ENCODE peak calls at places on chromosomes 16 and 17, in seven cellular contexts. P is epithelial cell of proximal tubule, I is transverse colon, O is fibroblast of the aortic adventitia, X is AG09309, H is skeletal muscle cell, W is DMS153. Z is an unnamed sample.

GRCh38 chr17:40514013-40514875 is 12.8 kb upstream of the TNS4 start:
- DNase-seq in O (no peak), X (no peak), H (no peak), I (no peak), P (no peak), W (no peak), Z (no peak)

GRCh38 chr16:82990155-82990554 is 363.4 kb downstream of the CDH13 start:
- DNase-seq in W (no peak), H (peak), P (no peak), O (peak), X (peak), I (no peak), Z (no peak)

GRCh38 chr17:39846205-39846604 is 17.9 kb downstream of the IKZF3 start:
- DNase-seq in H (no peak), O (no peak), I (no peak), P (no peak), W (no peak), X (no peak), Z (no peak)

GRCh38 chr17:61075988-61076387 is 323.7 kb upstream of the TBX2 start:
- DNase-seq in I (no peak), H (no peak), O (no peak), W (no peak), P (no peak), X (no peak), Z (no peak)

GRCh38 chr17:28737770-28738679 is 5.8 kb upstream of the TRAF4 start:
- DNase-seq in O (no peak), I (peak), P (no peak), H (no peak), W (no peak), X (no peak), Z (no peak)

GRCh38 chr16:2934450-2934849 is 22.7 kb downstream of the FLYWCH1 start:
- DNase-seq in H (no peak), P (no peak), X (no peak), O (no peak), W (no peak), I (no peak), Z (no peak)

GRCh38 chr17:29390856-29391631 is 881 bp downstream of the TAOK1 start:
- DNase-seq in I (peak), X (no peak), W (no peak), O (no peak), H (no peak), P (no peak), Z (no peak)

GRCh38 chr17:39527220-39527813 is 66.0 kb downstream of the CDK12 start:
- DNase-seq in I (no peak), H (no peak), X (no peak), O (peak), W (no peak), P (no peak), Z (no peak)

GRCh38 chr17:64679710-64680216 is 17.7 kb upstream of the SMURF2 start:
- DNase-seq in H (peak), P (peak), I (no peak), X (peak), O (peak), W (no peak), Z (peak)

GRCh38 chr16:10867199-10867598 is 9.8 kb upstream of the CIITA start:
- DNase-seq in I (no peak), P (no peak), O (no peak), H (no peak), X (no peak), W (no peak), Z (no peak)

GRCh38 chr17:42180922-42181850 is at the start of gene KCNH4:
- DNase-seq in P (no peak), W (peak), X (peak), I (peak), O (peak), H (peak), Z (no peak)

GRCh38 chr17:73302189-73302588 is 9.6 kb downstream of the CDC42EP4 start:
- DNase-seq in W (no peak), O (peak), I (no peak), X (no peak), H (no peak), P (no peak), Z (no peak)

GRCh38 chr16:53726625-53727024 is 22.7 kb downstream of the FTO start:
- DNase-seq in P (peak), O (no peak), H (no peak), I (no peak), X (no peak), W (no peak), Z (no peak)

GRCh38 chr16:626787-627457 is 3.9 kb upstream of the WFIKKN1 start:
- DNase-seq in X (peak), I (no peak), H (peak), W (no peak), P (peak), O (peak), Z (peak)

GRCh38 chr16:85422124-85422373 is 191.1 kb upstream of the GSE1 start:
- DNase-seq in I (no peak), H (no peak), X (no peak), W (peak), P (no peak), O (no peak), Z (no peak)

GRCh38 chr17:336110-337021 is 16.2 kb downstream of the RPH3AL start:
- DNase-seq in H (no peak), P (no peak), I (peak), X (no peak), O (no peak), W (peak), Z (no peak)

GRCh38 chr16:88503374-88503770 is 50.3 kb downstream of the ZFPM1 start:
- DNase-seq in I (no peak), P (no peak), O (peak), W (no peak), X (no peak), H (no peak), Z (no peak)